ENCODE peak calls at places on chromosomes 7 and 10, in five cellular contexts. Y is hepatocyte, J is left ventricle myocardium inferior, I is WERI-Rb-1, F is upper lobe of left lung. R is an unnamed sample.

GRCh38 chr10:94287331-94287730 is 75.4 kb downstream of the NOC3L start:
- DNase-seq in J (no peak), Y (no peak), I (no peak), F (no peak), R (no peak)

GRCh38 chr7:106866298-106867281 is 1.5 kb downstream of the PIK3CG start:
- DNase-seq in I (no peak), Y (no peak), J (no peak), F (no peak), R (no peak)

GRCh38 chr10:35607475-35608316 is 2.6 kb downstream of the GJD4 start:
- DNase-seq in F (peak; percentile 82), J (no peak), Y (no peak), I (no peak), R (no peak)

GRCh38 chr10:123385508-123385907 is 231.3 kb downstream of the BUB3 start:
- DNase-seq in J (no peak), I (no peak), F (no peak), Y (no peak), R (no peak)

GRCh38 chr7:28187012-28187411 is 6.4 kb upstream of the JAZF1 start:
- DNase-seq in F (no peak), Y (no peak), J (no peak), I (no peak), R (no peak)

GRCh38 chr10:43140414-43140813 is 2.2 kb downstream of the CSGALNACT2 start:
- DNase-seq in J (no peak), I (no peak), Y (no peak), F (no peak), R (no peak)

GRCh38 chr10:126050301-126050700 is 153.9 kb downstream of the FANK1 start:
- DNase-seq in I (no peak), F (no peak), Y (no peak), J (no peak), R (no peak)

GRCh38 chr10:69679736-69680135 is 49.7 kb downstream of the FAM241B start:
- DNase-seq in J (no peak), I (no peak), Y (no peak), F (no peak), R (no peak)

GRCh38 chr10:114042895-114043531 is 653 bp upstream of the ADRB1 start:
- DNase-seq in J (peak; percentile 64), F (no peak), Y (peak; percentile 39), I (peak; percentile 63), R (no peak)

GRCh38 chr7:151509670-151510333 is 9.9 kb downstream of the RHEB start:
- DNase-seq in J (no peak), F (no peak), Y (no peak), I (no peak), R (no peak)
- H3K27ac ChIP-seq in J (no peak overlapping the region), F (no peak overlapping the region), Y (no peak overlapping the region), I (no peak overlapping the region), R (no peak overlapping the region)

GRCh38 chr10:29535778-29536459 is 98.9 kb downstream of the SVIL start:
- DNase-seq in J (no peak), I (no peak), Y (no peak), F (no peak), R (no peak)
- TF ChIP-seq CTCF in J (no peak), I (no peak), Y (no peak), F (no peak), R (no peak)

DNA sequence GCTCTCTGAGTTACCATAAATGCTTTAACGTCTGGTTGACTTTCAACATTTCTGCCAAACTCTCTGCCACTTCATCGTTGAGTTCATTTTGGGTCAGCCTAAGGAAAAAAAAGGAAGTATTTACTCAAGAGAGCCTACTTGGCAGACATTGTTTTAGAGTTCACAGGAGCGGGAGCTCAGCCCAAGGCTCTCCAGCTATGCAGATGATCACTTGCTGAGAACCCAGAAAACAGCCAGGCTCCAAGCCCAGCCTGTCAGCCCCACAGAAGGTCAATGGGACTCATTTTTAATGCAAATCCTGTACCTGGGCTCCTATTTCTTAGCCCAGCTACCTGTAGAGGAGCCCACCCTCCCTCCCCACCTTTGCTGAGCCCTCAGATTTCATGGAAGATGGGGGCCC is 45.5 kb downstream of the NOD1 start:
- DNase-seq in I (no peak), Y (peak; percentile 25), J (peak; percentile 58), F (no peak), R (no peak)
- H3K27ac ChIP-seq in I (no peak overlapping the region), Y (no peak overlapping the region), J (peak overlapping the region; percentile 55), F (peak overlapping the region; percentile 48), R (no peak overlapping the region)

GRCh38 chr7:143504937-143505297 is 27.2 kb downstream of the TAS2R41 start:
- DNase-seq in F (no peak), Y (no peak), I (no peak), J (no peak), R (no peak)
- TF ChIP-seq CTCF in F (no peak), Y (no peak), I (no peak), J (peak; percentile 33), R (no peak)